ENCODE peak calls at places on chromosomes 5 and 9, in four cellular contexts. One of them, this sample, is unnamed.

GRCh38 chr9:109641079-109641659 is 138.8 kb upstream of the PALM2AKAP2 start:
- DNase-seq in left ventricle myocardium inferior: no peak
- DNase-seq in CD8-positive, alpha-beta T cell: no peak
- DNase-seq in GM12878: no peak
- DNase-seq in this sample: no peak

GRCh38 chr5:133977858-133978257 is 9.4 kb upstream of the C5orf15 start:
- DNase-seq in left ventricle myocardium inferior: no peak
- DNase-seq in CD8-positive, alpha-beta T cell: no peak
- DNase-seq in GM12878: no peak
- DNase-seq in this sample: no peak

GRCh38 chr5:170632266-170632984 is 128.6 kb downstream of the KCNIP1 start:
- DNase-seq in left ventricle myocardium inferior: no peak
- DNase-seq in CD8-positive, alpha-beta T cell: no peak
- DNase-seq in GM12878: no peak
- DNase-seq in this sample: no peak

GRCh38 chr9:117682955-117683710 is 21.1 kb upstream of the TLR4 start:
- DNase-seq in left ventricle myocardium inferior: no peak
- DNase-seq in CD8-positive, alpha-beta T cell: no peak
- DNase-seq in GM12878: peak; percentile 34
- DNase-seq in this sample: no peak

GRCh38 chr5:112407666-112408065 is 11.4 kb downstream of the EPB41L4A start:
- DNase-seq in left ventricle myocardium inferior: no peak
- DNase-seq in CD8-positive, alpha-beta T cell: no peak
- DNase-seq in GM12878: no peak
- DNase-seq in this sample: no peak

GRCh38 chr9:128526729-128527128 is 22.2 kb downstream of the GLE1 start:
- DNase-seq in left ventricle myocardium inferior: no peak
- DNase-seq in CD8-positive, alpha-beta T cell: no peak
- DNase-seq in GM12878: no peak
- DNase-seq in this sample: no peak

GRCh38 chr5:115840825-115841224 is 540 bp downstream of the ATG12 start:
- DNase-seq in left ventricle myocardium inferior: no peak
- DNase-seq in CD8-positive, alpha-beta T cell: no peak
- DNase-seq in GM12878: no peak
- DNase-seq in this sample: no peak

GRCh38 chr9:5978523-5978922 is 36.9 kb downstream of the RANBP6 start:
- DNase-seq in left ventricle myocardium inferior: no peak
- DNase-seq in CD8-positive, alpha-beta T cell: no peak
- DNase-seq in GM12878: no peak
- DNase-seq in this sample: no peak

GRCh38 chr5:150846651-150847333 is 471 bp downstream of the IRGM start:
- DNase-seq in left ventricle myocardium inferior: no peak
- DNase-seq in CD8-positive, alpha-beta T cell: peak; percentile 56
- DNase-seq in GM12878: peak; percentile 67
- DNase-seq in this sample: peak; percentile 56

GRCh38 chr5:171965740-171966139 is 40.7 kb downstream of the FBXW11 start:
- DNase-seq in left ventricle myocardium inferior: no peak
- DNase-seq in CD8-positive, alpha-beta T cell: no peak
- DNase-seq in GM12878: no peak
- DNase-seq in this sample: no peak

GRCh38 chr9:106892632-106893031 is 29.7 kb downstream of the ZNF462 start:
- DNase-seq in left ventricle myocardium inferior: no peak
- DNase-seq in CD8-positive, alpha-beta T cell: no peak
- DNase-seq in GM12878: no peak
- DNase-seq in this sample: peak; percentile 94

GRCh38 chr9:3719286-3719685 is 193.5 kb upstream of the RFX3 start:
- DNase-seq in left ventricle myocardium inferior: no peak
- DNase-seq in CD8-positive, alpha-beta T cell: no peak
- DNase-seq in GM12878: no peak
- DNase-seq in this sample: no peak

GRCh38 chr5:135376961-135377621 is 21.9 kb downstream of the MACROH2A1 start:
- DNase-seq in left ventricle myocardium inferior: no peak
- DNase-seq in CD8-positive, alpha-beta T cell: no peak
- DNase-seq in GM12878: no peak
- DNase-seq in this sample: no peak

GRCh38 chr9:3969846-3970245 is 330.0 kb downstream of the GLIS3 start:
- DNase-seq in left ventricle myocardium inferior: no peak
- DNase-seq in CD8-positive, alpha-beta T cell: no peak
- DNase-seq in GM12878: no peak
- DNase-seq in this sample: no peak

GRCh38 chr9:126614088-126614454 is 343 bp downstream of the LMX1B start:
- DNase-seq in left ventricle myocardium inferior: no peak
- DNase-seq in CD8-positive, alpha-beta T cell: no peak
- DNase-seq in GM12878: no peak
- DNase-seq in this sample: no peak

GRCh38 chr9:78366827-78367226 is 69.9 kb downstream of the PSAT1 start:
- DNase-seq in left ventricle myocardium inferior: no peak
- DNase-seq in CD8-positive, alpha-beta T cell: no peak
- DNase-seq in GM12878: no peak
- DNase-seq in this sample: no peak

GRCh38 chr9:78858266-78858665 is 561.3 kb downstream of the PSAT1 start:
- DNase-seq in left ventricle myocardium inferior: no peak
- DNase-seq in CD8-positive, alpha-beta T cell: no peak
- DNase-seq in GM12878: no peak
- DNase-seq in this sample: no peak

GRCh38 chr9:117103711-117104110 is 311.1 kb downstream of the ASTN2 start:
- DNase-seq in left ventricle myocardium inferior: no peak
- DNase-seq in CD8-positive, alpha-beta T cell: no peak
- DNase-seq in GM12878: peak; percentile 8
- DNase-seq in this sample: no peak

GRCh38 chr9:114110180-114110579 is 11.1 kb upstream of the KIF12 start:
- DNase-seq in left ventricle myocardium inferior: no peak
- DNase-seq in CD8-positive, alpha-beta T cell: no peak
- DNase-seq in GM12878: no peak
- DNase-seq in this sample: peak; percentile 95

GRCh38 chr5:117893211-117893610 is 1095.1 kb downstream of the DTWD2 start:
- DNase-seq in left ventricle myocardium inferior: no peak
- DNase-seq in CD8-positive, alpha-beta T cell: no peak
- DNase-seq in GM12878: no peak
- DNase-seq in this sample: no peak

GRCh38 chr5:69261034-69261433 is 26.3 kb downstream of the CDK7 start:
- DNase-seq in left ventricle myocardium inferior: no peak
- DNase-seq in CD8-positive, alpha-beta T cell: no peak
- DNase-seq in GM12878: no peak
- DNase-seq in this sample: no peak

GRCh38 chr5:111337133-111337532 is 112.9 kb downstream of the CAMK4 start:
- DNase-seq in left ventricle myocardium inferior: no peak
- DNase-seq in CD8-positive, alpha-beta T cell: no peak
- DNase-seq in GM12878: peak; percentile 26
- DNase-seq in this sample: no peak

GRCh38 chr9:133979921-133980863 is 11.9 kb downstream of the VAV2 start:
- DNase-seq in left ventricle myocardium inferior: peak; percentile 14
- DNase-seq in CD8-positive, alpha-beta T cell: no peak
- DNase-seq in GM12878: no peak
- DNase-seq in this sample: no peak

GRCh38 chr9:133980864-133981588 is 11.1 kb downstream of the VAV2 start:
- DNase-seq in left ventricle myocardium inferior: peak; percentile 2
- DNase-seq in CD8-positive, alpha-beta T cell: no peak
- DNase-seq in GM12878: no peak
- DNase-seq in this sample: no peak

GRCh38 chr9:133977421-133978201 is 14.5 kb downstream of the VAV2 start:
- DNase-seq in left ventricle myocardium inferior: peak; percentile 12
- DNase-seq in CD8-positive, alpha-beta T cell: no peak
- DNase-seq in GM12878: no peak
- DNase-seq in this sample: no peak

GRCh38 chr9:133978226-133979123 is 13.6 kb downstream of the VAV2 start:
- DNase-seq in left ventricle myocardium inferior: peak; percentile 2
- DNase-seq in CD8-positive, alpha-beta T cell: no peak
- DNase-seq in GM12878: no peak
- DNase-seq in this sample: no peak

GRCh38 chr9:133979124-133979920 is 12.8 kb downstream of the VAV2 start:
- DNase-seq in left ventricle myocardium inferior: peak; percentile 62
- DNase-seq in CD8-positive, alpha-beta T cell: no peak
- DNase-seq in GM12878: no peak
- DNase-seq in this sample: no peak
- H3K4me3 ChIP-seq in left ventricle myocardium inferior: peak overlapping the region; percentile 56
- H3K4me3 ChIP-seq in CD8-positive, alpha-beta T cell: no peak overlapping the region
- H3K4me3 ChIP-seq in GM12878: peak overlapping the region; percentile 20
- H3K4me3 ChIP-seq in this sample: peak overlapping the region; percentile 23

GRCh38 chr5:122492675-122493074 is 180.6 kb downstream of the SNCAIP start:
- DNase-seq in left ventricle myocardium inferior: no peak
- DNase-seq in CD8-positive, alpha-beta T cell: no peak
- DNase-seq in GM12878: no peak
- DNase-seq in this sample: no peak
- TF ChIP-seq CTCF in left ventricle myocardium inferior: peak; percentile 24
- TF ChIP-seq CTCF in CD8-positive, alpha-beta T cell: no peak
- TF ChIP-seq CTCF in GM12878: peak; percentile 52
- TF ChIP-seq CTCF in this sample: peak; percentile 53

GRCh38 chr5:126594077-126594476 is 942 bp downstream of the ALDH7A1 start:
- DNase-seq in left ventricle myocardium inferior: no peak
- DNase-seq in CD8-positive, alpha-beta T cell: no peak
- DNase-seq in GM12878: no peak
- DNase-seq in this sample: no peak
- H3K4me3 ChIP-seq in left ventricle myocardium inferior: peak overlapping the region; percentile 74
- H3K4me3 ChIP-seq in CD8-positive, alpha-beta T cell: no peak overlapping the region
- H3K4me3 ChIP-seq in GM12878: peak overlapping the region; percentile 12
- H3K4me3 ChIP-seq in this sample: peak overlapping the region; percentile 71

DNA sequence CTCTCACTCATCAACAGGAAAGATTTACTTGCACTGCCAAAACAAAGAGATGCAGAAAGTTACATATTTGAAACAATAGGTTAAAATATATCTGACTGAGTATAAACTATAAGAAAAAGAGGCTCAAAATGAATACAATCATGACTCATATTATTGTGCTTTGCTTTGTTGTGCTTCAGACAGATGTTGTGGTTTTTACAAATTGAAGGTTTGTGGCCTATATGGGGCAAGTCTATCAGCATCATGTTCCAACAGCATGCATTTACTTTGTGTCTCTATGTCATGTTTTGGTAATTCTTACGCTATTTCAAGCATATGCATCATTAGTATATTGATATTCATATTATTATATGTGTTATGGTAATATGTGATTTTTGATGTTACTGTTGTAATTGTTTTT is 330.0 kb downstream of the PRR16 start:
- DNase-seq in left ventricle myocardium inferior: no peak
- DNase-seq in CD8-positive, alpha-beta T cell: no peak
- DNase-seq in GM12878: no peak
- DNase-seq in this sample: no peak
- TF ChIP-seq CTCF in left ventricle myocardium inferior: no peak
- TF ChIP-seq CTCF in CD8-positive, alpha-beta T cell: no peak
- TF ChIP-seq CTCF in GM12878: no peak
- TF ChIP-seq CTCF in this sample: no peak

This sample was measured in epithelial cell of proximal tubule.